ENCODE peak calls at places on chromosome 20, in five cellular contexts. D is A549, N is HepG2, K is HCT116, G is GM23338. X is an unnamed sample.

GRCh38 chr20:34222208-34222607 is 19.0 kb upstream of the ASIP start:
- DNase-seq in K (no peak), D (no peak), N (no peak), G (no peak), X (peak)

GRCh38 chr20:44650777-44651493 is 564 bp downstream of the ADA start:
- DNase-seq in K (no peak), N (no peak), D (no peak), G (peak), X (no peak)

GRCh38 chr20:22795897-22796296 is 211.5 kb upstream of the FOXA2 start:
- DNase-seq in D (peak), K (peak), N (peak), G (no peak), X (no peak)

GRCh38 chr20:51484141-51484815 is 58.2 kb downstream of the NFATC2 start:
- DNase-seq in N (no peak), D (no peak), G (no peak), K (no peak), X (no peak)

GRCh38 chr20:16397053-16397452 is 176.2 kb downstream of the KIF16B start:
- DNase-seq in D (no peak), G (no peak), K (no peak), N (no peak), X (no peak)

GRCh38 chr20:40612247-40612646 is 76.8 kb downstream of the MAFB start:
- DNase-seq in N (no peak), G (no peak), K (no peak), D (no peak), X (no peak)

GRCh38 chr20:1964659-1965405 is 29.0 kb downstream of the PDYN start:
- DNase-seq in G (peak), K (no peak), N (no peak), D (no peak), X (no peak)

GRCh38 chr20:49450281-49450707 is 32.2 kb downstream of the KCNB1 start:
- DNase-seq in G (peak), D (no peak), N (no peak), K (no peak), X (no peak)

GRCh38 chr20:24972341-24972740 is 20.2 kb downstream of the APMAP start:
- DNase-seq in G (no peak), N (no peak), D (no peak), K (no peak), X (no peak)

GRCh38 chr20:23349338-23350006 is 1.1 kb upstream of the NXT1 start:
- DNase-seq in N (no peak), D (peak), G (peak), K (no peak), X (no peak)

GRCh38 chr20:1941226-1941625 is 46.0 kb downstream of the SIRPA start:
- DNase-seq in D (no peak), N (no peak), K (no peak), G (no peak), X (no peak)

GRCh38 chr20:49420292-49420691 is 62.2 kb downstream of the KCNB1 start:
- DNase-seq in N (no peak), K (no peak), D (no peak), G (no peak), X (no peak)

GRCh38 chr20:51542033-51542893 is at the start of gene NFATC2:
- DNase-seq in K (no peak), N (peak), D (no peak), G (peak), X (peak)

GRCh38 chr20:23629017-23629541 is 8.7 kb downstream of the CST3 start:
- DNase-seq in D (peak), K (peak), N (peak), G (no peak), X (no peak)

GRCh38 chr20:3586111-3586510 is 77.1 kb downstream of the GFRA4 start:
- DNase-seq in K (no peak), N (no peak), G (no peak), D (no peak), X (no peak)

DNA sequence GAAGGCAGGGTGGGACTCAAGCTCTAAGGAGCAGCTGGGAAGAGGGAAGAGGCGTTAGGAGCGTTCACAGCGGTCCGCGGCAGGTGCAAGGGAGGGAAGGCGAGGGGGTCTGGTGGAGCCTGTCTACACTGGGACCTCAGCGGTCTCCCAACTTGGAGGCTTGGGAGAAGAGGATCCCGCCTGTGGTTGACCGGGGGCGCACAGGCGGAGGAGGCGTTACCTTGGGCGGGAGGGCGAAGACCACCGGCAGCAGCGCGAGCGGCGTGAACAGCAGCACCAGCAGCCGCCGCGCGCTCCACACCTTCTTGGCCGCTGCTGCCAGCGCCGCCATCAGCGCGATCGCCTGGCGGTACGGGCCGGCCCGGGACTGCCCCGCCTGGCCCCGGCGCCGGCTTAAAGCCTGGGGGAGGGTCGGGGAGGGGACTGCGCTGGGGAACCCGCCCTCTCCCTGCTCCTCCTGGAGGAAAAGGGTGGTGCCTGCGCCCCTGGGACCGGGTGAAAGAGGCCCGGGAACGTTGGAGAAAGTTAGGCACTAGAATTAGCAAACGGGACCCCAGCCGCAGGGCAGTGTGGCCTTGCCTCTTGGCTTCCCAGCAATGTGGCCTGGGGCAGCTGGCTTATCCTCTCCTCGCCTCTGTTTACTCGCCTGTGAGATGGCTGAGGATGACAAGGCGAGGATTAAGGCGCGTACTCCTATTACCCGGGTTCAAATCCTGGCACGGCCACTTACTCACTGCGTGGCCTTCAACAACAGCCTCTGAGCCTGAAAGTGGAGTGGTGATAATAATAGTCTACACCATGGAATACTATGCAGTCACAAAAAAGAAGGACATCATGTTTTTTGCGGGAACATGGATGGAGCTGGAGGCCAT is at the start of gene SLC13A3:
- DNase-seq in G (peak), N (peak), K (no peak), D (no peak), X (no peak)
- TF ChIP-seq CTCF in G (no peak), N (peak), K (no peak), D (no peak), X (no peak)

GRCh38 chr20:6733965-6734364 is 33.5 kb upstream of the BMP2 start:
- DNase-seq in D (no peak), G (no peak), K (no peak), N (no peak), X (no peak)

GRCh38 chr20:6735913-6736845 is 31.3 kb upstream of the BMP2 start:
- DNase-seq in K (no peak), D (no peak), N (no peak), G (peak), X (no peak)

GRCh38 chr20:6730929-6731328 is 36.6 kb upstream of the BMP2 start:
- DNase-seq in K (no peak), N (no peak), D (no peak), G (no peak), X (no peak)

DNA sequence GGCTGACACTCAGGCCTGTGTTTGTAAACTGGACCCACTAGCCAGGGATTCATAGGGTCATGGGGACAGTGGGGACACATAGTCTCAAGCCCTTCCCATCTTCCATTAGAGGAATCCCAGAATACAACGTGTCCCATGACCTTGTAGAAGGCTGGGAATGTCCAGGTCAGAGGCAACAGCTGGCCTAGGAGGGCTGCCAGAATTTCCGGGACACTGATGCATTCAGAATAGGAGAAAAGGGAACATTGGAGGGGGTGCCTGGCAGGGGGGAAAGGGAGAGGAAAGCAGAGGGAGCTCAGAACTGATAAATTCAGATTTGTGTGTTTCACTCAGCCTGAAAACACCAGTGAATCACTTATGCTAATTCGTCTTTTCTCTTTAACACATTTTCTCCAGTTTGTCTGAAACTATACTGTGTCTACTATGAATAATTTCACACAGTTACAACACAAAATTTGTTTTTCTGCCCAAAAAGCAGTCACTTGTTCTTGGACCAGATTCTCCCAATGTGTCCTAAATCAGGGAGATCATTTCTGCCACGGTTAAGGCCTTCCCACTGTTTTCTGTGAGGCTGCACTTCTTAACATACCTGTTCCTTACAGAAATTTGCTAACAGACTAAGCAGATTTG is 35.4 kb upstream of the BMP2 start:
- DNase-seq in D (no peak), G (no peak), N (no peak), K (no peak), X (no peak)
- H3K4me3 ChIP-seq in D (no peak), G (no peak), N (no peak), K (no peak), X (no peak)

GRCh38 chr20:58137236-58137635 is 91.2 kb downstream of the ANKRD60 start:
- DNase-seq in K (no peak), G (no peak), D (no peak), N (no peak), X (no peak)
- TF ChIP-seq REST in K (no peak), G (no peak), D (no peak), N (no peak), X (no peak)

DNA sequence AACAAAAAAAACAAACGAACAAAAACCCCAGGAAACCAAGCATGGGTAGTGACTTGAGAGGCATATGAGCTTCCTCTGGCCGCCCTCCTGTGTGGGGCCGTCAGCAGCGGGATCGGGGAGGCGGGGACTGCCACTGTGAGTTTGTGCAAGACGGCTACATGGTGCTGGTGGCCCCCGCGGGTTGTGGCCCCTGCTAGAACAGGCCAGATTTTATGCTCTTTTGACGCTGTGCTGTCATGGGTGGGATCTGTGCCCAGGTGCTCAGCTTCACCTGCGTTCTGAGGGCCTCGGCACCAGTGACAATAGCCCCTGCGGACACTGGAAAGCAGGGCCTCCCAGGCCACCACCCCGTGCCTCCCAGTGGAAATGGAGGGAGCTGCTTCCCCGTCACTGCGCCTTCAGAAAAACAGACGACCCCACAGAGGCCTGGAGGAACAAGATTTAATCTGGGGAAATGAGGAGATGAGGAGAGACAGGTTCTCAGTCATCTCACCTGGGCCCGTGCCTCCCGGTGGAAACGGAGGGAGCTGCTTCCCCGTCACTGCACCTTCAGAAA is 4.7 kb upstream of the KCNQ2 start:
- DNase-seq in D (no peak), K (no peak), G (no peak), N (no peak), X (no peak)
- TF ChIP-seq CTCF in D (no peak), K (no peak), G (no peak), N (no peak), X (no peak)

GRCh38 chr20:31605902-31606677 is 1.0 kb downstream of the ID1 start:
- DNase-seq in G (peak), D (no peak), N (peak), K (no peak), X (no peak)

GRCh38 chr20:31605031-31605901 is at the start of gene ID1:
- DNase-seq in K (peak), D (peak), G (peak), N (peak), X (peak)

GRCh38 chr20:31606928-31607639 is 2.0 kb downstream of the ID1 start:
- DNase-seq in D (peak), G (peak), K (peak), N (peak), X (no peak)

GRCh38 chr20:31607640-31608255 is 2.7 kb downstream of the ID1 start:
- DNase-seq in K (peak), D (peak), N (peak), G (no peak), X (no peak)

DNA sequence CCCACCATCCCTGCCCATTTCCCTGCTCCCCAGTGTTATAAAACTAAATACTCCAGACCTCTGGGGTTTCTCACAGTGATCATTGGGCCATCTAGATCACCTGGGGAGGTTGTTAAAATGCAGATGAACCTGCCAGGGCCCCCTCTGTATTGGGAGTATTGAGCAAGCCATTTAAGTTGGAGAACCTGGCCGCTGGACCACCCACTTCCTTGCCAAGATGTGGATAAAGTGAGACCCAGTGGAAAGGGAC is 1.5 kb downstream of the ID1 start:
- DNase-seq in D (no peak), G (peak), K (no peak), N (no peak), X (no peak)
- H3K4me3 ChIP-seq in D (peak), G (peak), K (peak), N (peak), X (no peak)